ENCODE peak calls at places on chromosomes 6 and 20, in seven cellular contexts. X is mucosa of descending colon; S is left cardiac atrium; W is cardiac septum; I is Caki2; A is heart right ventricle; Z is CD8-positive, alpha-beta T cell. O is an unnamed sample.

GRCh38 chr6:166779381-166779780 is 152.3 kb upstream of the RPS6KA2 start:
- DNase-seq in Z (no peak), A (no peak), X (peak; percentile 22), I (no peak), W (no peak), S (no peak), O (no peak)

GRCh38 chr6:22027226-22027725 is 269.6 kb downstream of the PRL start:
- DNase-seq in S (no peak), Z (no peak), I (no peak), W (no peak), X (no peak), A (no peak), O (no peak)

GRCh38 chr6:107670792-107671199 is 153.3 kb downstream of the SCML4 start:
- DNase-seq in I (no peak), X (no peak), Z (no peak), A (peak; percentile 42), W (no peak), S (peak; percentile 67), O (no peak)

GRCh38 chr6:152380351-152380767 is 256.8 kb downstream of the SYNE1 start:
- DNase-seq in I (peak; percentile 58), Z (no peak), X (no peak), W (no peak), S (no peak), A (no peak), O (no peak)

GRCh38 chr6:108544586-108544985 is 16.1 kb upstream of the FOXO3 start:
- DNase-seq in W (no peak), Z (no peak), X (no peak), A (no peak), I (no peak), S (no peak), O (no peak)

GRCh38 chr6:135675862-135676261 is 175.6 kb upstream of the PDE7B start:
- DNase-seq in Z (no peak), S (no peak), W (no peak), X (no peak), A (no peak), I (peak; percentile 58), O (peak; percentile 31)

GRCh38 chr6:22413681-22414305 is 117.0 kb upstream of the PRL start:
- DNase-seq in Z (no peak), W (no peak), S (no peak), I (no peak), A (no peak), X (no peak), O (no peak)

GRCh38 chr20:50691585-50692552 is 527 bp upstream of the RIPOR3 start:
- DNase-seq in A (no peak), I (no peak), W (no peak), X (no peak), S (no peak), Z (no peak), O (no peak)

GRCh38 chr6:158417760-158418098 is 105.5 kb downstream of the TULP4 start:
- DNase-seq in A (no peak), Z (no peak), X (no peak), I (no peak), W (no peak), S (no peak), O (no peak)

GRCh38 chr20:20953738-20954657 is 152.2 kb downstream of the LINC00237 start:
- DNase-seq in X (no peak), Z (no peak), S (no peak), I (no peak), A (no peak), W (no peak), O (no peak)

GRCh38 chr6:15441215-15441868 is 195.5 kb downstream of the JARID2 start:
- DNase-seq in S (no peak), I (peak; percentile 49), A (no peak), X (no peak), W (no peak), Z (no peak), O (peak; percentile 18)

GRCh38 chr6:72836971-72837370 is 215.1 kb downstream of the KCNQ5 start:
- DNase-seq in X (no peak), A (no peak), Z (no peak), I (no peak), S (no peak), W (no peak), O (no peak)

GRCh38 chr6:89321571-89321970 is 6.5 kb upstream of the GABRR2 start:
- DNase-seq in S (no peak), I (peak; percentile 81), Z (no peak), X (no peak), A (no peak), W (peak; percentile 77), O (no peak)

GRCh38 chr20:61517419-61517818 is 265.4 kb downstream of the CDH4 start:
- DNase-seq in W (no peak), Z (no peak), X (peak; percentile 2), A (no peak), S (no peak), I (no peak), O (no peak)

GRCh38 chr6:31541059-31541657 is 645 bp downstream of the DDX39B start:
- DNase-seq in S (peak; percentile 65), A (no peak), W (no peak), I (peak; percentile 71), X (no peak), Z (peak; percentile 48), O (peak; percentile 81)

GRCh38 chr6:54264581-54265272 is 43.5 kb upstream of the TINAG start:
- DNase-seq in A (no peak), Z (no peak), X (no peak), I (no peak), W (no peak), S (no peak), O (no peak)

GRCh38 chr6:84835340-84835739 is 70.9 kb upstream of the TBX18 start:
- DNase-seq in S (no peak), W (no peak), Z (no peak), X (no peak), A (no peak), I (no peak), O (no peak)

GRCh38 chr6:121951077-121951476 is 448.4 kb upstream of the HSF2 start:
- DNase-seq in W (no peak), I (no peak), X (no peak), S (no peak), A (no peak), Z (no peak), O (no peak)

GRCh38 chr20:51697119-51697826 is 70.9 kb downstream of the ATP9A start:
- DNase-seq in X (no peak), Z (no peak), S (no peak), A (no peak), W (no peak), I (no peak), O (no peak)

GRCh38 chr20:37336369-37337207 is 9.4 kb upstream of the SRC start:
- DNase-seq in X (peak; percentile 75), I (no peak), Z (no peak), A (peak; percentile 68), S (peak; percentile 70), W (no peak), O (no peak)

GRCh38 chr20:37917436-37917835 is 14.5 kb downstream of the VSTM2L start:
- DNase-seq in X (no peak), S (no peak), I (no peak), Z (no peak), W (no peak), A (no peak), O (no peak)

GRCh38 chr6:125821825-125822281 is 31.1 kb downstream of the NCOA7 start:
- DNase-seq in Z (no peak), X (no peak), W (no peak), A (no peak), I (peak; percentile 80), S (no peak), O (no peak)

GRCh38 chr6:27896398-27896796 is 15.8 kb downstream of the OR2B2 start:
- DNase-seq in S (no peak), Z (no peak), X (no peak), W (no peak), A (no peak), I (no peak), O (no peak)

GRCh38 chr6:113674075-113674474 is 183.1 kb upstream of the MARCKS start:
- DNase-seq in I (no peak), Z (no peak), A (no peak), X (no peak), S (no peak), W (no peak), O (no peak)

GRCh38 chr20:33684533-33685327 is 1.5 kb downstream of the E2F1 start:
- DNase-seq in A (no peak), I (no peak), S (no peak), W (no peak), X (no peak), Z (no peak), O (no peak)

GRCh38 chr20:36644713-36645109 is 1.3 kb downstream of the SLA2 start:
- DNase-seq in X (no peak), Z (no peak), I (no peak), A (no peak), W (no peak), S (no peak), O (no peak)

GRCh38 chr20:53677447-53678314 is 84.0 kb upstream of the ZNF217 start:
- DNase-seq in I (peak; percentile 54), X (no peak), A (no peak), Z (no peak), S (peak; percentile 61), W (no peak), O (no peak)

GRCh38 chr6:102525336-102525735 is 1131.8 kb downstream of the GRIK2 start:
- DNase-seq in Z (no peak), X (no peak), S (no peak), I (no peak), W (no peak), A (no peak), O (no peak)

GRCh38 chr6:142296975-142297604 is 4.7 kb upstream of the ADGRG6 start:
- DNase-seq in Z (no peak), I (no peak), X (no peak), A (no peak), S (no peak), W (no peak), O (no peak)

GRCh38 chr6:53363341-53364079 is 14.8 kb upstream of the ELOVL5 start:
- DNase-seq in I (no peak), S (no peak), X (no peak), Z (no peak), W (no peak), A (no peak), O (no peak)

GRCh38 chr6:107690864-107691661 is 133.1 kb downstream of the SCML4 start:
- DNase-seq in X (no peak), I (no peak), Z (no peak), S (no peak), W (no peak), A (no peak), O (no peak)

GRCh38 chr6:115891111-115891669 is 169.5 kb downstream of the FRK start:
- DNase-seq in I (peak; percentile 70), X (no peak), A (no peak), W (no peak), Z (no peak), S (no peak), O (no peak)

GRCh38 chr6:85449818-85450577 is at the start of gene NT5E:
- DNase-seq in X (peak; percentile 88), W (no peak), A (peak; percentile 72), I (peak; percentile 82), Z (peak; percentile 19), S (peak; percentile 87), O (peak; percentile 19)

GRCh38 chr6:111061493-111061892 is 25.8 kb upstream of the SLC16A10 start:
- DNase-seq in S (no peak), Z (no peak), I (peak; percentile 2), W (no peak), A (no peak), X (no peak), O (no peak)

GRCh38 chr20:47667531-47668312 is 117.6 kb downstream of the SULF2 start:
- DNase-seq in Z (no peak), A (no peak), I (no peak), S (no peak), X (no peak), W (no peak), O (no peak)

GRCh38 chr6:56714273-56714672 is 71.6 kb upstream of the DST start:
- DNase-seq in Z (no peak), S (no peak), I (no peak), X (no peak), W (no peak), A (no peak), O (no peak)

GRCh38 chr6:79189760-79190159 is 44.7 kb downstream of the HMGN3 start:
- DNase-seq in S (no peak), W (no peak), I (no peak), Z (no peak), X (no peak), A (no peak), O (no peak)

GRCh38 chr20:62782149-62782892 is 14.0 kb upstream of the MRGBP start:
- DNase-seq in W (no peak), Z (no peak), X (no peak), I (no peak), A (no peak), S (no peak), O (no peak)